ENCODE peak calls at places on chromosome 6, in ten cellular contexts. One of them, this sample, is unnamed.

GRCh38 chr6:81895511-81896185 is 143.2 kb upstream of the TENT5A start:
- DNase-seq in fibroblast of pulmonary artery: peak; percentile 57
- DNase-seq in heart left ventricle: no peak
- DNase-seq in lower leg skin: no peak
- DNase-seq in CD8-positive, alpha-beta T cell: no peak
- DNase-seq in GM06990: no peak
- DNase-seq in A549: no peak
- DNase-seq in dorsolateral prefrontal cortex: no peak
- DNase-seq in fibroblast of lung: peak; percentile 71
- DNase-seq in cardiac muscle cell: no peak
- DNase-seq in this sample: peak; percentile 96

GRCh38 chr6:134821914-134822862 is 127.7 kb downstream of the ALDH8A1 start:
- DNase-seq in heart left ventricle: no peak
- DNase-seq in dorsolateral prefrontal cortex: no peak
- DNase-seq in cardiac muscle cell: no peak
- DNase-seq in fibroblast of lung: no peak
- DNase-seq in lower leg skin: no peak
- DNase-seq in CD8-positive, alpha-beta T cell: no peak
- DNase-seq in GM06990: no peak
- DNase-seq in A549: no peak
- DNase-seq in fibroblast of pulmonary artery: no peak
- DNase-seq in this sample: no peak

GRCh38 chr6:86825436-86825835 is 111.9 kb upstream of the HTR1E start:
- DNase-seq in dorsolateral prefrontal cortex: no peak
- DNase-seq in fibroblast of pulmonary artery: no peak
- DNase-seq in GM06990: no peak
- DNase-seq in cardiac muscle cell: no peak
- DNase-seq in heart left ventricle: no peak
- DNase-seq in CD8-positive, alpha-beta T cell: no peak
- DNase-seq in A549: no peak
- DNase-seq in fibroblast of lung: no peak
- DNase-seq in lower leg skin: no peak
- DNase-seq in this sample: no peak

GRCh38 chr6:158457616-158458278 is 102.1 kb upstream of the TMEM181 start:
- DNase-seq in dorsolateral prefrontal cortex: no peak
- DNase-seq in cardiac muscle cell: no peak
- DNase-seq in fibroblast of pulmonary artery: peak; percentile 33
- DNase-seq in lower leg skin: no peak
- DNase-seq in GM06990: no peak
- DNase-seq in CD8-positive, alpha-beta T cell: no peak
- DNase-seq in heart left ventricle: no peak
- DNase-seq in fibroblast of lung: peak; percentile 20
- DNase-seq in A549: no peak
- DNase-seq in this sample: no peak

GRCh38 chr6:33613146-33613793 is 7.9 kb upstream of the ITPR3 start:
- DNase-seq in heart left ventricle: no peak
- DNase-seq in fibroblast of lung: peak; percentile 61
- DNase-seq in CD8-positive, alpha-beta T cell: no peak
- DNase-seq in dorsolateral prefrontal cortex: no peak
- DNase-seq in A549: no peak
- DNase-seq in GM06990: no peak
- DNase-seq in cardiac muscle cell: no peak
- DNase-seq in fibroblast of pulmonary artery: no peak
- DNase-seq in lower leg skin: no peak
- DNase-seq in this sample: peak; percentile 28

GRCh38 chr6:90230547-90231240 is 65.9 kb downstream of the BACH2 start:
- DNase-seq in A549: no peak
- DNase-seq in fibroblast of lung: no peak
- DNase-seq in CD8-positive, alpha-beta T cell: no peak
- DNase-seq in heart left ventricle: no peak
- DNase-seq in dorsolateral prefrontal cortex: no peak
- DNase-seq in lower leg skin: peak; percentile 46
- DNase-seq in cardiac muscle cell: no peak
- DNase-seq in GM06990: no peak
- DNase-seq in fibroblast of pulmonary artery: peak; percentile 39
- DNase-seq in this sample: no peak

GRCh38 chr6:165272585-165272984 is 36.8 kb downstream of the C6orf118 start:
- DNase-seq in heart left ventricle: no peak
- DNase-seq in fibroblast of pulmonary artery: no peak
- DNase-seq in cardiac muscle cell: no peak
- DNase-seq in dorsolateral prefrontal cortex: no peak
- DNase-seq in CD8-positive, alpha-beta T cell: no peak
- DNase-seq in fibroblast of lung: no peak
- DNase-seq in lower leg skin: no peak
- DNase-seq in GM06990: no peak
- DNase-seq in A549: no peak
- DNase-seq in this sample: no peak

GRCh38 chr6:56540950-56541600 is 101.6 kb downstream of the DST start:
- DNase-seq in A549: no peak
- DNase-seq in fibroblast of pulmonary artery: no peak
- DNase-seq in heart left ventricle: peak; percentile 13
- DNase-seq in cardiac muscle cell: no peak
- DNase-seq in CD8-positive, alpha-beta T cell: no peak
- DNase-seq in GM06990: no peak
- DNase-seq in fibroblast of lung: peak; percentile 68
- DNase-seq in lower leg skin: no peak
- DNase-seq in dorsolateral prefrontal cortex: no peak
- DNase-seq in this sample: no peak

GRCh38 chr6:91082311-91082803 is 495.5 kb upstream of the MAP3K7 start:
- DNase-seq in fibroblast of lung: peak; percentile 76
- DNase-seq in lower leg skin: no peak
- DNase-seq in A549: no peak
- DNase-seq in cardiac muscle cell: no peak
- DNase-seq in CD8-positive, alpha-beta T cell: no peak
- DNase-seq in GM06990: no peak
- DNase-seq in dorsolateral prefrontal cortex: no peak
- DNase-seq in heart left ventricle: no peak
- DNase-seq in fibroblast of pulmonary artery: peak; percentile 10
- DNase-seq in this sample: peak; percentile 3

GRCh38 chr6:26312096-26312463 is 52.9 kb upstream of the BTN3A2 start:
- DNase-seq in lower leg skin: no peak
- DNase-seq in fibroblast of lung: no peak
- DNase-seq in fibroblast of pulmonary artery: peak; percentile 38
- DNase-seq in A549: no peak
- DNase-seq in CD8-positive, alpha-beta T cell: no peak
- DNase-seq in heart left ventricle: no peak
- DNase-seq in cardiac muscle cell: no peak
- DNase-seq in GM06990: no peak
- DNase-seq in dorsolateral prefrontal cortex: no peak
- DNase-seq in this sample: no peak

GRCh38 chr6:7171119-7171518 is 63.4 kb downstream of the RREB1 start:
- DNase-seq in dorsolateral prefrontal cortex: no peak
- DNase-seq in A549: no peak
- DNase-seq in lower leg skin: no peak
- DNase-seq in fibroblast of pulmonary artery: no peak
- DNase-seq in CD8-positive, alpha-beta T cell: no peak
- DNase-seq in heart left ventricle: no peak
- DNase-seq in fibroblast of lung: no peak
- DNase-seq in GM06990: no peak
- DNase-seq in cardiac muscle cell: no peak
- DNase-seq in this sample: no peak

GRCh38 chr6:474454-475185 is 83.1 kb downstream of the IRF4 start:
- DNase-seq in heart left ventricle: no peak
- DNase-seq in cardiac muscle cell: no peak
- DNase-seq in fibroblast of pulmonary artery: peak; percentile 4
- DNase-seq in dorsolateral prefrontal cortex: no peak
- DNase-seq in GM06990: peak; percentile 70
- DNase-seq in fibroblast of lung: no peak
- DNase-seq in A549: no peak
- DNase-seq in lower leg skin: no peak
- DNase-seq in CD8-positive, alpha-beta T cell: peak; percentile 71
- DNase-seq in this sample: no peak

DNA sequence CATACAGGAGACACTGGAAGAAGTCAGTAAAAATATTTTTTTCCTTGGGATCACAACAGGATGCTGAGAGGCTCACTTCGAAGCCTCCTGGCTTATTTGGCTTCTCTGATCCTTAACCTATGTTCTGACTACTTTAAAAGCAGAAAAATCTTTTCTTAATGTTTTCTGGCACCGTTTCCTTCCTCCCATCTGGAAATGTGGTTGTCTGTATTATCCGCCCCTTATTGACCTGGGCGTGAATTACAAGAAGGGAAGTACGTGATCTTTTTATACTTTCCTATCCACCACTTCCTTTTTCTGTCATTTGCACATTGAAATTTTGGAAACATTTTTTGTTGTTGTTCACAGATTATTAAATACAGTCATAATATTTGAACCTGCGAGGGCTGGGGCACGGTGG is 379.5 kb downstream of the COL12A1 start:
- DNase-seq in cardiac muscle cell: no peak
- DNase-seq in CD8-positive, alpha-beta T cell: no peak
- DNase-seq in heart left ventricle: no peak
- DNase-seq in lower leg skin: no peak
- DNase-seq in fibroblast of pulmonary artery: no peak
- DNase-seq in fibroblast of lung: peak; percentile 8
- DNase-seq in A549: no peak
- DNase-seq in GM06990: no peak
- DNase-seq in dorsolateral prefrontal cortex: no peak
- DNase-seq in this sample: no peak
- TF ChIP-seq CTCF in cardiac muscle cell: no peak
- TF ChIP-seq CTCF in CD8-positive, alpha-beta T cell: no peak
- TF ChIP-seq CTCF in heart left ventricle: no peak
- TF ChIP-seq CTCF in lower leg skin: no peak
- TF ChIP-seq CTCF in fibroblast of pulmonary artery: no peak
- TF ChIP-seq CTCF in fibroblast of lung: no peak
- TF ChIP-seq CTCF in A549: no peak
- TF ChIP-seq CTCF in GM06990: no peak
- TF ChIP-seq CTCF in dorsolateral prefrontal cortex: no peak
- TF ChIP-seq CTCF in this sample: no peak

GRCh38 chr6:41560440-41561192 is 14.4 kb downstream of the FOXP4 start:
- DNase-seq in fibroblast of lung: no peak
- DNase-seq in heart left ventricle: peak; percentile 84
- DNase-seq in dorsolateral prefrontal cortex: no peak
- DNase-seq in A549: no peak
- DNase-seq in cardiac muscle cell: peak; percentile 44
- DNase-seq in fibroblast of pulmonary artery: no peak
- DNase-seq in lower leg skin: peak; percentile 91
- DNase-seq in CD8-positive, alpha-beta T cell: peak; percentile 67
- DNase-seq in GM06990: peak; percentile 81
- DNase-seq in this sample: no peak
- H3K4me3 ChIP-seq in fibroblast of lung: peak overlapping the region; percentile 28
- H3K4me3 ChIP-seq in heart left ventricle: peak overlapping the region; percentile 41
- H3K4me3 ChIP-seq in dorsolateral prefrontal cortex: peak overlapping the region; percentile 40
- H3K4me3 ChIP-seq in A549: no peak overlapping the region
- H3K4me3 ChIP-seq in cardiac muscle cell: peak overlapping the region; percentile 29
- H3K4me3 ChIP-seq in fibroblast of pulmonary artery: peak overlapping the region; percentile 49
- H3K4me3 ChIP-seq in lower leg skin: peak overlapping the region; percentile 10
- H3K4me3 ChIP-seq in CD8-positive, alpha-beta T cell: peak overlapping the region; percentile 49
- H3K4me3 ChIP-seq in GM06990: peak overlapping the region; percentile 63
- H3K4me3 ChIP-seq in this sample: peak overlapping the region; percentile 46

DNA sequence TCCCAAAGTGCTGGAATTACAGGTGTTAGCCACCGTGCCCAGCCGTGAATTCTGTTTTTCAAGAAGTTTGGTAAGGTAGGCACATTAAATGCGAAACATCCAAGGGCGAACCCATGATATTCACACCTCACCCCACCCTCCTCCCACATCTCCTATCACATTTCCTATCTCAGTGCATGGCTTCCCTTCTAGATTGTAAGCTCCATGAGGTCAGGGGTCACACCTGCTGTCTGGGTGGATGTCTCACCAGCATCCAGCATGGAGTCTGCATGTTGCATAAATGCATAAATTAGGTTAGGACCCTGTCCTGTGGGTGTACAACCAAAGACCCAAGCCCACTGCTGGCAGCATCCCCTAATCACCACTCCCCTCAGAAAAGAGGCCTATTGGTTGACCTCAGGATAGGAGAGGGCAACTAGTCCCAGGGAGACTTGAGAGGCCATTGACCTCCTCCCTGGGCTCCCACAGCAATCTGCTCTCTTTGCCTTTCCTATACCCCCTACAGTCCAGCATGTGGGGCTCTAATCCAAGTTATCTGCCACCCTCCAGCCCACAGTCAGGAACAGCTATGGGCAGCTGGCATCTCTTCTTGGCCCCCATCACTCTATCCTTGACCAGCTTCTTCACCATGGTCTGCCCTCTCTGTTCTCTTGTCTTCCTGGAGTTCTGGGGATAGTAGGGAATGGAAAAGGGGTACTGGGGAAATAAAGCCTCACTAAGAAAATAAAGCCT is 4.2 kb downstream of the PRRT1 start:
- DNase-seq in CD8-positive, alpha-beta T cell: no peak
- DNase-seq in heart left ventricle: no peak
- DNase-seq in GM06990: no peak
- DNase-seq in lower leg skin: no peak
- DNase-seq in dorsolateral prefrontal cortex: no peak
- DNase-seq in fibroblast of pulmonary artery: no peak
- DNase-seq in fibroblast of lung: no peak
- DNase-seq in cardiac muscle cell: no peak
- DNase-seq in A549: no peak
- DNase-seq in this sample: no peak
- TF ChIP-seq CTCF in CD8-positive, alpha-beta T cell: no peak
- TF ChIP-seq CTCF in heart left ventricle: no peak
- TF ChIP-seq CTCF in GM06990: no peak
- TF ChIP-seq CTCF in lower leg skin: no peak
- TF ChIP-seq CTCF in dorsolateral prefrontal cortex: no peak
- TF ChIP-seq CTCF in fibroblast of pulmonary artery: no peak
- TF ChIP-seq CTCF in fibroblast of lung: no peak
- TF ChIP-seq CTCF in cardiac muscle cell: no peak
- TF ChIP-seq CTCF in A549: no peak
- TF ChIP-seq CTCF in this sample: no peak

GRCh38 chr6:131688286-131688685 is 12.9 kb downstream of the OR2A4 start:
- DNase-seq in dorsolateral prefrontal cortex: no peak
- DNase-seq in fibroblast of pulmonary artery: no peak
- DNase-seq in heart left ventricle: no peak
- DNase-seq in A549: no peak
- DNase-seq in lower leg skin: no peak
- DNase-seq in fibroblast of lung: no peak
- DNase-seq in cardiac muscle cell: no peak
- DNase-seq in CD8-positive, alpha-beta T cell: no peak
- DNase-seq in GM06990: peak; percentile 48
- DNase-seq in this sample: no peak

GRCh38 chr6:131687022-131687421 is 14.2 kb downstream of the OR2A4 start:
- DNase-seq in A549: no peak
- DNase-seq in CD8-positive, alpha-beta T cell: no peak
- DNase-seq in GM06990: no peak
- DNase-seq in fibroblast of lung: no peak
- DNase-seq in dorsolateral prefrontal cortex: no peak
- DNase-seq in lower leg skin: no peak
- DNase-seq in cardiac muscle cell: no peak
- DNase-seq in heart left ventricle: no peak
- DNase-seq in fibroblast of pulmonary artery: no peak
- DNase-seq in this sample: no peak

GRCh38 chr6:131683479-131683878 is 17.7 kb downstream of the OR2A4 start:
- DNase-seq in cardiac muscle cell: no peak
- DNase-seq in fibroblast of pulmonary artery: no peak
- DNase-seq in dorsolateral prefrontal cortex: no peak
- DNase-seq in lower leg skin: no peak
- DNase-seq in CD8-positive, alpha-beta T cell: no peak
- DNase-seq in heart left ventricle: no peak
- DNase-seq in A549: no peak
- DNase-seq in fibroblast of lung: no peak
- DNase-seq in GM06990: peak; percentile 68
- DNase-seq in this sample: no peak

GRCh38 chr6:131682427-131682826 is 18.8 kb downstream of the OR2A4 start:
- DNase-seq in fibroblast of lung: no peak
- DNase-seq in cardiac muscle cell: no peak
- DNase-seq in dorsolateral prefrontal cortex: no peak
- DNase-seq in fibroblast of pulmonary artery: no peak
- DNase-seq in GM06990: no peak
- DNase-seq in A549: no peak
- DNase-seq in lower leg skin: no peak
- DNase-seq in CD8-positive, alpha-beta T cell: no peak
- DNase-seq in heart left ventricle: no peak
- DNase-seq in this sample: no peak

GRCh38 chr6:131685266-131685780 is 15.9 kb downstream of the OR2A4 start:
- DNase-seq in CD8-positive, alpha-beta T cell: no peak
- DNase-seq in heart left ventricle: no peak
- DNase-seq in GM06990: peak; percentile 32
- DNase-seq in lower leg skin: no peak
- DNase-seq in fibroblast of lung: no peak
- DNase-seq in fibroblast of pulmonary artery: no peak
- DNase-seq in dorsolateral prefrontal cortex: no peak
- DNase-seq in A549: no peak
- DNase-seq in cardiac muscle cell: no peak
- DNase-seq in this sample: no peak
- H3K4me3 ChIP-seq in CD8-positive, alpha-beta T cell: no peak overlapping the region
- H3K4me3 ChIP-seq in heart left ventricle: no peak overlapping the region
- H3K4me3 ChIP-seq in GM06990: no peak overlapping the region
- H3K4me3 ChIP-seq in lower leg skin: no peak overlapping the region
- H3K4me3 ChIP-seq in fibroblast of lung: no peak overlapping the region
- H3K4me3 ChIP-seq in fibroblast of pulmonary artery: no peak overlapping the region
- H3K4me3 ChIP-seq in dorsolateral prefrontal cortex: no peak overlapping the region
- H3K4me3 ChIP-seq in A549: no peak overlapping the region
- H3K4me3 ChIP-seq in cardiac muscle cell: no peak overlapping the region
- H3K4me3 ChIP-seq in this sample: no peak overlapping the region

This sample was measured in AG04449.